ENCODE peak calls at places on chromosomes 3 and 15, in eight cellular contexts. M is HuH-7, V is HTR-8/SVneo, Z is hepatocyte, W is hippocampal formation, X is T47D, Q is T-cell, T is GF-D8. R is an unnamed sample.

GRCh38 chr3:173584834-173585831 is 187.6 kb downstream of the NLGN1 start:
- DNase-seq in M (no peak), X (peak; percentile 68), W (peak; percentile 35), Q (no peak), V (peak; percentile 24), T (no peak), Z (peak; percentile 65), R (peak; percentile 83)

GRCh38 chr15:75985966-75986365 is 26.3 kb downstream of the NRG4 start:
- DNase-seq in M (no peak), T (no peak), V (no peak), W (no peak), Z (no peak), Q (no peak), X (no peak), R (no peak)

GRCh38 chr15:58299311-58299850 is 132.4 kb upstream of the LIPC start:
- DNase-seq in Z (peak; percentile 51), W (no peak), X (no peak), M (no peak), Q (no peak), T (no peak), V (no peak), R (no peak)

GRCh38 chr3:112042842-112043280 is 8.3 kb downstream of the TMPRSS7 start:
- DNase-seq in V (no peak), Q (no peak), W (no peak), X (peak; percentile 28), T (no peak), M (peak; percentile 6), Z (peak; percentile 46), R (no peak)

GRCh38 chr3:61331937-61332590 is 80.8 kb upstream of the FHIT start:
- DNase-seq in V (no peak), W (no peak), Z (no peak), Q (no peak), X (no peak), M (no peak), T (no peak), R (no peak)

GRCh38 chr15:68223171-68223570 is 6.4 kb downstream of the CLN6 start:
- DNase-seq in M (no peak), W (no peak), T (no peak), X (no peak), V (no peak), Q (no peak), Z (no peak), R (no peak)

GRCh38 chr3:40432793-40433192 is 24.3 kb upstream of the RPL14 start:
- DNase-seq in Q (no peak), T (no peak), W (no peak), X (peak; percentile 52), V (no peak), Z (no peak), M (no peak), R (no peak)

GRCh38 chr3:39202094-39202493 is 9.7 kb upstream of the XIRP1 start:
- DNase-seq in Q (no peak), V (no peak), T (peak; percentile 9), X (no peak), Z (no peak), W (no peak), M (no peak), R (no peak)

GRCh38 chr15:70902105-70902504 is 9.5 kb downstream of the LRRC49 start:
- DNase-seq in Q (no peak), W (no peak), M (no peak), T (no peak), Z (peak; percentile 79), V (peak; percentile 67), X (no peak), R (no peak)

GRCh38 chr3:196141866-196142673 is 60.2 kb upstream of the TFRC start:
- DNase-seq in T (no peak), W (no peak), X (peak; percentile 100), Z (no peak), Q (no peak), M (no peak), V (no peak), R (peak; percentile 50)

GRCh38 chr3:122975163-122975923 is 52.2 kb downstream of the SEMA5B start:
- DNase-seq in M (no peak), X (peak; percentile 36), V (peak; percentile 71), T (peak; percentile 45), W (no peak), Q (no peak), Z (peak; percentile 62), R (peak; percentile 79)

GRCh38 chr15:34716111-34716510 is 38.7 kb downstream of the GJD2 start:
- DNase-seq in X (no peak), Z (no peak), T (no peak), Q (no peak), W (no peak), M (no peak), V (no peak), R (no peak)

GRCh38 chr3:177141471-177141870 is 55.8 kb downstream of the TBL1XR1 start:
- DNase-seq in M (no peak), X (no peak), V (no peak), Q (no peak), Z (no peak), T (no peak), W (no peak), R (no peak)

GRCh38 chr3:50620846-50621245 is 3.9 kb downstream of the MAPKAPK3 start:
- DNase-seq in X (no peak), Z (no peak), M (no peak), V (no peak), T (no peak), W (no peak), Q (no peak), R (no peak)

GRCh38 chr3:170869645-170870593 is at the start of gene RPL22L1:
- DNase-seq in M (peak; percentile 80), Q (peak; percentile 95), W (no peak), Z (peak; percentile 96), X (peak; percentile 99), V (peak; percentile 89), T (no peak), R (peak; percentile 99)

GRCh38 chr3:171770689-171771620 is 39.3 kb downstream of the PLD1 start:
- DNase-seq in T (peak; percentile 33), Z (peak; percentile 81), W (no peak), Q (no peak), M (peak; percentile 75), V (peak; percentile 30), X (peak; percentile 96), R (peak; percentile 92)

GRCh38 chr15:46848704-46849103 is 868.6 kb upstream of the SEMA6D start:
- DNase-seq in Q (no peak), Z (no peak), T (no peak), W (no peak), X (no peak), V (peak; percentile 9), M (no peak), R (no peak)

GRCh38 chr15:68583936-68584703 is 5.3 kb downstream of the CORO2B start:
- DNase-seq in Q (no peak), M (no peak), T (no peak), Z (no peak), X (no peak), V (no peak), W (no peak), R (no peak)

GRCh38 chr3:156668073-156668763 is 6.2 kb upstream of the TIPARP start:
- DNase-seq in X (peak; percentile 68), M (no peak), T (no peak), Q (no peak), V (no peak), Z (no peak), W (no peak), R (no peak)

GRCh38 chr3:183434503-183434902 is 6.1 kb upstream of the MCF2L2 start:
- DNase-seq in Q (no peak), W (no peak), V (no peak), M (no peak), Z (no peak), X (no peak), T (no peak), R (no peak)

GRCh38 chr3:14876942-14877341 is 58.2 kb downstream of the FGD5 start:
- DNase-seq in X (peak; percentile 83), M (no peak), V (no peak), Z (peak; percentile 39), T (no peak), Q (no peak), W (no peak), R (peak; percentile 87)

GRCh38 chr3:12440927-12441326 is 43.4 kb upstream of the TSEN2 start:
- DNase-seq in M (no peak), T (no peak), Q (no peak), V (no peak), Z (peak; percentile 54), X (no peak), W (no peak), R (peak; percentile 56)

GRCh38 chr3:158101330-158102218 is 4.6 kb downstream of the SHOX2 start:
- DNase-seq in M (no peak), X (no peak), W (no peak), V (no peak), T (no peak), Q (no peak), Z (no peak), R (peak; percentile 27)

GRCh38 chr15:80507638-80508316 is 103.6 kb downstream of the ARNT2 start:
- DNase-seq in T (no peak), W (no peak), X (peak; percentile 37), Q (no peak), Z (no peak), V (peak; percentile 24), M (no peak), R (no peak)

GRCh38 chr15:29731865-29732264 is 90.4 kb downstream of the TJP1 start:
- DNase-seq in M (no peak), Z (no peak), X (no peak), T (no peak), V (no peak), W (no peak), Q (no peak), R (no peak)

GRCh38 chr3:73622135-73622534 is 2.6 kb downstream of the PDZRN3 start:
- DNase-seq in Z (peak; percentile 77), M (peak; percentile 21), X (peak; percentile 43), Q (no peak), V (no peak), T (no peak), W (no peak), R (peak; percentile 82)

GRCh38 chr3:48478631-48479555 is 25.1 kb downstream of the SHISA5 start:
- DNase-seq in Z (no peak), T (peak; percentile 47), Q (peak; percentile 63), M (no peak), V (no peak), X (no peak), W (no peak), R (no peak)

GRCh38 chr3:56468184-56469106 is at the start of gene ERC2:
- DNase-seq in W (peak; percentile 45), Z (peak; percentile 82), M (peak; percentile 47), V (peak; percentile 51), T (no peak), Q (no peak), X (peak; percentile 67), R (peak; percentile 93)

GRCh38 chr3:31793040-31793439 is 188.0 kb downstream of the OSBPL10 start:
- DNase-seq in W (no peak), V (no peak), Z (no peak), T (no peak), Q (no peak), X (no peak), M (no peak), R (no peak)

R was measured in left kidney.